ENCODE peak calls at places on chromosomes 16 and 17, in eight cellular contexts. X is Caco-2, T is brain microvascular endothelial cell, Q is stomach, Z is GM06990, L is hepatocyte, R is uterus, O is right lobe of liver. F is an unnamed sample.

GRCh38 chr17:14201595-14201994 is 35.1 kb downstream of the CDRT15 start:
- DNase-seq in L (no peak), R (no peak), O (no peak), T (no peak), Z (no peak), Q (no peak), X (no peak), F (no peak)

GRCh38 chr17:21124096-21124495 is 2.7 kb upstream of the DHRS7B start:
- DNase-seq in Q (no peak), O (no peak), R (no peak), Z (no peak), T (no peak), X (no peak), L (no peak), F (no peak)

GRCh38 chr16:55386534-55387296 is 62.7 kb downstream of the IRX6 start:
- DNase-seq in X (peak; percentile 73), Q (no peak), T (no peak), L (peak; percentile 28), Z (no peak), R (no peak), O (no peak), F (no peak)

GRCh38 chr17:54157542-54157941 is 334.8 kb downstream of the KIF2B start:
- DNase-seq in X (no peak), O (no peak), T (no peak), R (no peak), Z (no peak), L (no peak), Q (no peak), F (no peak)

GRCh38 chr17:8359769-8360168 is 16.7 kb downstream of the KRABD2 start:
- DNase-seq in R (no peak), Z (no peak), L (no peak), X (no peak), Q (no peak), T (peak; percentile 84), O (no peak), F (no peak)

GRCh38 chr16:468072-468821 is 42.8 kb downstream of the RAB11FIP3 start:
- DNase-seq in Q (no peak), O (no peak), R (no peak), X (no peak), L (no peak), T (no peak), Z (no peak), F (no peak)

GRCh38 chr17:36602924-36603384 is 1.6 kb downstream of the MRM1 start:
- DNase-seq in L (peak; percentile 80), T (peak; percentile 63), X (peak; percentile 77), R (peak; percentile 36), O (no peak), Q (peak; percentile 50), Z (no peak), F (no peak)

GRCh38 chr17:15260376-15261062 is 4.6 kb downstream of the PMP22 start:
- DNase-seq in Z (peak; percentile 41), L (peak; percentile 95), T (peak; percentile 80), R (peak; percentile 93), O (peak; percentile 81), X (peak; percentile 42), Q (peak; percentile 84), F (peak; percentile 50)

GRCh38 chr17:48522031-48522593 is 8.7 kb downstream of the HOXB1 start:
- DNase-seq in Q (no peak), O (no peak), Z (no peak), X (peak; percentile 91), L (no peak), R (peak; percentile 43), T (no peak), F (no peak)

GRCh38 chr17:48520631-48521045 is 10.2 kb downstream of the HOXB1 start:
- DNase-seq in L (no peak), Q (no peak), R (no peak), Z (no peak), O (no peak), X (no peak), T (no peak), F (no peak)

GRCh38 chr17:48519427-48519826 is 11.4 kb downstream of the HOXB1 start:
- DNase-seq in L (no peak), Z (no peak), Q (no peak), R (no peak), O (no peak), X (no peak), T (no peak), F (no peak)

GRCh38 chr17:48526986-48527741 is 3.6 kb downstream of the HOXB1 start:
- DNase-seq in O (no peak), L (no peak), X (no peak), Z (no peak), Q (no peak), T (no peak), R (no peak), F (no peak)

DNA sequence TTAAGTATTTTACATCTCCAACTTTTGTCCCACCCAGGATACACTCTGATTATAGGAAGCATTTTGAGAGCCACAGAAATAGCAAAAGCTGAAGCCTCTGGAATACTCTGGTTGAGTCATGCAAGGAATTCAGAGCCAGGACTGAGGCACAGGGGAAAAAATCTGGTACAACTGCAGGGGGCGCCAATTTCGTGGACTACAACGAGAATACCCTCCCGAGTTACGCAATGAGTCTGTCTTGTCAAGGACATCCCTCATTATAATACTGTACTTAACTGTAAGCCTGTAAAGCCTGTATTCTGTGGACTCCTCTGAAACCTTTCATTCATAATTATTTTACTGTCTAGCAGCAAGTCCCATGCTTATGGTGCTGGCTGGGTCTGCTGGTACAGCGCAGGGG is 7.8 kb downstream of the HOXB1 start:
- DNase-seq in Q (no peak), R (no peak), O (no peak), Z (no peak), L (no peak), X (no peak), T (no peak), F (no peak)
- TF ChIP-seq CTCF in Q (no peak), R (no peak), O (no peak), Z (no peak), L (peak; percentile 29), X (peak; percentile 27), T (peak; percentile 48), F (no peak)

GRCh38 chr17:4553669-4554068 is 1.5 kb downstream of the MYBBP1A start:
- DNase-seq in T (no peak), O (peak; percentile 43), R (no peak), X (no peak), L (no peak), Z (no peak), Q (no peak), F (no peak)

GRCh38 chr17:4549781-4550533 is 5.2 kb downstream of the MYBBP1A start:
- DNase-seq in L (no peak), Z (no peak), R (no peak), Q (no peak), X (no peak), T (no peak), O (no peak), F (no peak)

GRCh38 chr17:4551141-4551540 is 4.0 kb downstream of the MYBBP1A start:
- DNase-seq in L (no peak), Z (no peak), O (peak; percentile 24), Q (no peak), R (no peak), T (no peak), X (no peak), F (no peak)

GRCh38 chr17:4550534-4551039 is 4.6 kb downstream of the MYBBP1A start:
- DNase-seq in Q (no peak), T (no peak), X (no peak), Z (no peak), L (no peak), R (no peak), O (no peak), F (no peak)

GRCh38 chr17:4551796-4552525 is 3.2 kb downstream of the MYBBP1A start:
- DNase-seq in X (no peak), R (no peak), O (peak; percentile 42), Z (no peak), T (no peak), Q (no peak), L (no peak), F (no peak)
- H3K36me3 ChIP-seq in X (no peaks in the 10 kb centered on the region), R (no peaks in the 10 kb centered on the region), O (peaks cover 28% of the 10 kb centered on the region), Z (peaks cover 42% of the 10 kb centered on the region), T (peaks cover 58% of the 10 kb centered on the region), Q (peaks cover 71% of the 10 kb centered on the region), L (no peaks in the 10 kb centered on the region), F (peaks cover 41% of the 10 kb centered on the region)

DNA sequence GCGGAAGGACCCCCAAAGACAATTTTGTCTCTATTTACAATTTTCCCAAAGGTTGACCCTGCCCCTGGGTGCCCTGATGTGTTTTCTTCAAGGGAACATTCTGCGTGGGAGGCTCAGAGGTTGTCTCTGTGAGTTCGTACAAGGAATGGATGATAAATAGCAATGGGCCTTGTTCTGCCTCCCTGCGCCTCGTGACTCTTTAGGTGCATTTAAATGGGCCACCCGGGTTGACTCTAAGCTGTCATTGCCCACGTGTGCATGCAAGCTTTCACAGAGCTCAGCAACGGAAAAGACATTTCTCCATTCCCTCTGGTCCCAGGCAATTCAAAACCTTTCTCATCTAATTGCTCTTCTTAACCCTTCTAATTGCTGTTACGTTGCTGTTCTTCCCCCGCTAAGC is 71.5 kb upstream of the SDK2 start:
- DNase-seq in X (no peak), O (no peak), L (no peak), Q (no peak), T (no peak), Z (no peak), R (no peak), F (no peak)
- H3K27me3 ChIP-seq in X (peaks cover 2% of the 10 kb centered on the region), O (no peaks in the 10 kb centered on the region), L (peaks cover 10% of the 10 kb centered on the region), Q (peaks cover 8% of the 10 kb centered on the region), T (no peaks in the 10 kb centered on the region), Z (peaks cover 2% of the 10 kb centered on the region), R (peaks cover 6% of the 10 kb centered on the region), F (no peaks in the 10 kb centered on the region)

GRCh38 chr16:89358030-89359005 is 132.0 kb downstream of the ANKRD11 start:
- DNase-seq in L (no peak), X (no peak), Z (no peak), O (no peak), T (no peak), Q (no peak), R (no peak), F (no peak)
- TF ChIP-seq CTCF in L (no peak), X (no peak), Z (no peak), O (no peak), T (no peak), Q (no peak), R (no peak), F (no peak)